ENCODE peak calls at places on chromosomes 4 and X, in six cellular contexts. P, F, T, A, K and J are unnamed samples.

GRCh38 chr4:79331126-79331876 is 5.4 kb upstream of the NAA11 start:
- DNase-seq in P (no peak), F (no peak), T (no peak), A (no peak), K (no peak), J (no peak)

GRCh38 chr4:26083987-26084386 is 170.0 kb downstream of the SMIM20 start:
- DNase-seq in P (peak; percentile 37), F (no peak), T (no peak), A (no peak), K (peak; percentile 82), J (no peak)

GRCh38 chrX:153245288-153245731 is 66.2 kb downstream of the MAGEA1 start:
- DNase-seq in P (peak; percentile 6), F (no peak), T (no peak), A (no peak), K (peak; percentile 44), J (peak; percentile 7)

GRCh38 chr4:792729-793108 is 33.2 kb downstream of the CPLX1 start:
- DNase-seq in P (no peak), F (no peak), T (no peak), A (peak; percentile 40), K (no peak), J (no peak)

GRCh38 chr4:25161599-25161960 is 1.3 kb upstream of the SEPSECS start:
- DNase-seq in P (no peak), F (peak; percentile 22), T (peak; percentile 18), A (no peak), K (no peak), J (no peak)

GRCh38 chr4:25702848-25703247 is 47.2 kb downstream of the SLC34A2 start:
- DNase-seq in P (no peak), F (peak; percentile 37), T (no peak), A (no peak), K (no peak), J (no peak)

GRCh38 chr4:3494501-3494900 is 31.4 kb downstream of the DOK7 start:
- DNase-seq in P (no peak), F (no peak), T (no peak), A (no peak), K (no peak), J (no peak)

GRCh38 chrX:119482497-119483480 is 14.5 kb downstream of the SLC25A5 start:
- DNase-seq in P (peak; percentile 38), F (no peak), T (peak; percentile 59), A (peak; percentile 82), K (no peak), J (peak; percentile 26)

GRCh38 chrX:136768469-136769084 is 12.2 kb downstream of the ARHGEF6 start:
- DNase-seq in P (peak; percentile 61), F (no peak), T (peak; percentile 9), A (peak; percentile 48), K (peak; percentile 65), J (no peak)

GRCh38 chr4:6988016-6988715 is 55.0 kb upstream of the TADA2B start:
- DNase-seq in P (no peak), F (no peak), T (no peak), A (no peak), K (no peak), J (no peak)

GRCh38 chrX:140764401-140764919 is 54.9 kb downstream of the LINC00632 start:
- DNase-seq in P (peak; percentile 26), F (peak; percentile 7), T (peak; percentile 32), A (peak; percentile 39), K (peak; percentile 21), J (no peak)

GRCh38 chr4:93152461-93152860 is 676.1 kb upstream of the ATOH1 start:
- DNase-seq in P (no peak), F (no peak), T (no peak), A (no peak), K (no peak), J (no peak)

GRCh38 chrX:18927558-18927957 is 56.4 kb downstream of the PHKA2 start:
- DNase-seq in P (no peak), F (no peak), T (peak; percentile 84), A (no peak), K (peak; percentile 30), J (peak; percentile 29)

GRCh38 chr4:103207673-103208072 is 9.5 kb upstream of the CENPE start:
- DNase-seq in P (no peak), F (peak; percentile 12), T (peak; percentile 37), A (no peak), K (no peak), J (no peak)

GRCh38 chr4:89915937-89916336 is 21.3 kb downstream of the MMRN1 start:
- DNase-seq in P (no peak), F (no peak), T (no peak), A (no peak), K (no peak), J (no peak)

GRCh38 chr4:24719615-24720014 is 75.8 kb upstream of the SOD3 start:
- DNase-seq in P (no peak), F (no peak), T (no peak), A (no peak), K (no peak), J (no peak)

GRCh38 chrX:108312938-108313337 is 125.3 kb downstream of the COL4A6 start:
- DNase-seq in P (peak; percentile 9), F (peak; percentile 18), T (peak; percentile 7), A (peak; percentile 29), K (no peak), J (peak; percentile 5)

GRCh38 chr4:46388860-46389259 is 1.1 kb downstream of the GABRA2 start:
- DNase-seq in P (no peak), F (no peak), T (no peak), A (no peak), K (no peak), J (no peak)

GRCh38 chrX:44010626-44011025 is 37.4 kb upstream of the NDP start:
- DNase-seq in P (no peak), F (no peak), T (no peak), A (no peak), K (no peak), J (no peak)

GRCh38 chr4:123977623-123978022 is 581.0 kb downstream of the SPRY1 start:
- DNase-seq in P (no peak), F (no peak), T (no peak), A (no peak), K (no peak), J (no peak)